ENCODE peak calls at places on chromosome 18, in nine cellular contexts. K is WERI-Rb-1; Y is brain microvascular endothelial cell; C is K562; T is pancreas; U is fibroblast of lung; M is CD4-positive, alpha-beta memory T cell; E is hepatocyte; N is colonic mucosa. H is an unnamed sample. For H3K27me3, the result is how much of the 10 kb centered on the place peaks cover.

GRCh38 chr18:21389903-21390302 is 147.9 kb downstream of the GREB1L start:
- DNase-seq in K (no peak), Y (no peak), C (no peak), T (no peak), U (no peak), M (no peak), E (no peak), N (no peak), H (no peak)

GRCh38 chr18:75214766-75215515 is 4.3 kb downstream of the TSHZ1 start:
- DNase-seq in K (peak), Y (no peak), C (no peak), T (no peak), U (no peak), M (no peak), E (peak), N (peak), H (no peak)

GRCh38 chr18:8084160-8084559 is 517.0 kb downstream of the PTPRM start:
- DNase-seq in K (peak), Y (peak), C (peak), T (no peak), U (peak), M (no peak), E (peak), N (peak), H (no peak)

GRCh38 chr18:51622676-51623075 is 425.2 kb upstream of the MEX3C start:
- DNase-seq in K (peak), Y (no peak), C (no peak), T (no peak), U (no peak), M (no peak), E (no peak), N (no peak), H (no peak)

GRCh38 chr18:52670903-52671302 is 330.9 kb downstream of the DCC start:
- DNase-seq in K (peak), Y (peak), C (no peak), T (no peak), U (peak), M (no peak), E (peak), N (no peak), H (no peak)

GRCh38 chr18:78406743-78407455 is 572.7 kb upstream of the SALL3 start:
- DNase-seq in K (peak), Y (no peak), C (no peak), T (no peak), U (no peak), M (no peak), E (peak), N (peak), H (no peak)

GRCh38 chr18:28905509-28905908 is 728.6 kb upstream of the CDH2 start:
- DNase-seq in K (no peak), Y (peak), C (no peak), T (no peak), U (no peak), M (no peak), E (no peak), N (no peak), H (no peak)

GRCh38 chr18:62982600-62983251 is 267.4 kb downstream of the PHLPP1 start:
- DNase-seq in K (peak), Y (peak), C (peak), T (no peak), U (peak), M (peak), E (peak), N (peak), H (no peak)

GRCh38 chr18:22045221-22045918 is 124.0 kb upstream of the GATA6 start:
- DNase-seq in K (no peak), Y (no peak), C (no peak), T (no peak), U (no peak), M (no peak), E (peak), N (peak), H (no peak)

GRCh38 chr18:22467760-22468553 is 50.2 kb upstream of the CTAGE1 start:
- DNase-seq in K (no peak), Y (peak), C (peak), T (no peak), U (peak), M (no peak), E (peak), N (no peak), H (no peak)

GRCh38 chr18:4125939-4126250 is 329.2 kb downstream of the DLGAP1 start:
- DNase-seq in K (no peak), Y (no peak), C (no peak), T (no peak), U (no peak), M (no peak), E (no peak), N (no peak), H (no peak)

GRCh38 chr18:24023185-24023814 is 8.7 kb downstream of the TTC39C start:
- DNase-seq in K (peak), Y (no peak), C (no peak), T (no peak), U (no peak), M (no peak), E (peak), N (no peak), H (no peak)

DNA sequence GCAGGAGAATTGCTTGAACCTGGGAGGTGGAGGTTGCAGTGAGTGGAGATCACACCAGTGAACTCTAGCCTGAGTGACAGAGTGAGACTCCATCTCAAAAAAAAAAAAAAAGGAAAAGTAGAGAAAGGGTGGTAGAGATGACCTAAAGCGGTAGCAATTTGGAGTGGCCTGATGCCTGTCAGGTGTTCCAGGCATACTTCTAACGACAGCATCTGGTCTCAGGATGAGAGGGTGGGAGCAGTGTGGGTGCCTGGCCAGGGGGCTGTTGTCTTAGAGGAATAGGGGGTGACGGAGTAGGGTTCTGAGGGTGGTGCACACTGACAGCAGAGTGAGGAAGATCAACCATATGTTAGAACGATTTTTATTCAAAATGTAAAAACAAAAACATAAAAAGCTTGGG is 21.8 kb downstream of the ZNF236 start:
- DNase-seq in K (no peak), Y (no peak), C (no peak), T (no peak), U (no peak), M (no peak), E (no peak), N (no peak), H (no peak)
- H3K4me3 ChIP-seq in K (no peak), Y (no peak), C (no peak), T (no peak), U (no peak), M (no peak), E (no peak), N (no peak), H (no peak)

GRCh38 chr18:59127047-59127446 is 12.6 kb upstream of the SEC11C start:
- DNase-seq in K (no peak), Y (no peak), C (no peak), T (no peak), U (no peak), M (no peak), E (no peak), N (no peak), H (no peak)
- H3K27me3 ChIP-seq in K (under half), Y (under half), C (under half), T (under half), U (under half), M (under half), E (half or more), N (under half), H (under half)

GRCh38 chr18:34647251-34647650 is 62.8 kb upstream of the DTNA start:
- DNase-seq in K (no peak), Y (no peak), C (peak), T (no peak), U (no peak), M (no peak), E (no peak), N (no peak), H (no peak)
- H3K4me3 ChIP-seq in K (no peak), Y (no peak), C (no peak), T (no peak), U (no peak), M (no peak), E (no peak), N (no peak), H (no peak)

DNA sequence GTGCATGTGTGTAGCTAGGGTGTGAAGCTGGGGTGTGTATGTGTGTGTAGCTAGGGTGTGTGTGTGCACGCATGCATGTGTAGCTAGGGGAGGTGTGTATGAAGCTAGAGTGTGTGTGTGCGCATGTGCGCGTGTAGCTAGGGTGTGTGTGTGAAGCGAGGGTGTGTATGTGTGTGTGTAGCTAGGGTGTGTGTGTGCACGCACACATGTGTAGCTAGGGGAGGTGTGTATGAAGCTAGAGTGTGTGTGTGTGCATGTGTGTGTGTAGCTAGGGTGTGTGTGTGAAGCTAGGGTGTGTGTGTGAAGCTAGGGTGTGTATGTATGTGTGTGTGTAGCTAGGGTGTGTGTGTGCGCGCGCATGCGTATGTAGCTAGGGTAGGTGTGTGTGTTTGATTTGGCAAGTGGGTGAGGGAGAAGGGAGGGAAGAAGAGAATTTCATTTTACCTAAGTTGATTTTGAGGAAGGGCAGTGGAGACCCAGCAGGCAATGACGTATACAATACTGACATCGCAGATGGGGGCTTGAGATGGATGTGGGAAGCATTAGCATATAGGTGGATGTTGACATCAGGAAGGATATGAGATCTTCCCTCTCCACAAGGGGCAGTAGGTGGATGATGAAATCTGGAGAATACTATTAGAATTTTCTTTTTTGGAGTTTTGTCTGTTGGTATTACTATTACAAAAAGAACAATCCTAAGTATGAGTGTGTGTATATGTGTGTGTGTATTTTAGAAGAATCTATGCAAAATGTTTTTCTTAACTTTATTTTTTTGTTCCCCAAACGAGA is 70.7 kb downstream of the PRELID3A start:
- DNase-seq in K (no peak), Y (no peak), C (no peak), T (no peak), U (no peak), M (no peak), E (no peak), N (no peak), H (no peak)
- H3K27me3 ChIP-seq in K (under half), Y (under half), C (under half), T (under half), U (under half), M (under half), E (under half), N (under half), H (under half)

GRCh38 chr18:9742588-9743131 is 34.6 kb downstream of the RAB31 start:
- DNase-seq in K (no peak), Y (peak), C (peak), T (no peak), U (no peak), M (no peak), E (no peak), N (no peak), H (no peak)
- H3K4me3 ChIP-seq in K (no peak), Y (no peak), C (no peak), T (no peak), U (no peak), M (no peak), E (no peak), N (peak), H (no peak)

DNA sequence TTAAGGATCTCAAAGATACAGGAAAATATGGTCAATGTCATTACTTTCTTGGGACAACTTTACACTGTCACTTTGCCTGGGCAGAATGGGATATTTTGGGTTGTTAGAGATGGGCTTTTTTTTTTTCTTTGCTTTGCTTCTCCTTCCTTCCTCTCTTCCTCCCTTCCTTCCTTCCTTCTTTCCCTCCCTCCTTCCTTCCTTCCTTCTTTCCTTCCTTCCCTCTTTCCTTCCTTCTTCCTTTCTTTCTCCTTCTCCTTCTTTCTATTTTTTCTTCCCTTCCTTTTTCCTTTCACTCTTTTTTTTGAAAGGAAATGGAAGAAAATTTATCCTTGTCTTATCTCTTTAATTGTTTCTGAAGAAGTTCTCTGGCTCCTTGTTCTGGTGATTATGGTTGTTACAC is 180.0 kb upstream of the CCDC68 start:
- DNase-seq in K (no peak), Y (no peak), C (no peak), T (no peak), U (no peak), M (no peak), E (no peak), N (no peak), H (no peak)
- H3K27me3 ChIP-seq in K (half or more), Y (under half), C (under half), T (under half), U (under half), M (under half), E (under half), N (under half), H (under half)

DNA sequence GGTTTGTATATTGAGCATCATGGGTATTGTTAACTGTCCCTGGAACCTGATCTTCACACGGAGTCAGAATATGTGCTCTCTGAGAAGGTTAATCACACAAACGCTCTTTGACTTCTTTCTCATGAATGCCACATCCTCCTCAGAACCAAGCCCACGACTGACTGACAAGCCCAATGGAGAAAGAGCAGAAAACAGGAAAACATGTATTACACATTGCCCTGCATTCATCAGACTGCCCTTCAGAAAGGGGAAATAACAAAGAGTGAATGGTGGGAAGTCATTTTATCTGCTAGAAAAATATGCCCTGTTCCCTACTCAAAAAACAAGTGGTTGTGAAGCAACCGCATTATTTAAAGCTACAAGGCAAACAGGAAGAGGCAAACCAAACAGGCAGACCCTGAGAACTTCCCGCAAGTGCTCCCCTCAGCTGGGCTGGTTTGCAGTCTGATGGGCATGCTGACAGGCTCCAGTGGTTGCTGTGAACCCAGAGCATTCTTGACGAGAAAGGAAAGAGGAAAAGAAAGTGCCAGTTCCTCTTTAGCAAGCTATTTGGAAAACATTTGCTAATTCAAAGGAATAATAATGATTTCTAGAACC is 172.9 kb upstream of the SETBP1 start:
- DNase-seq in K (no peak), Y (peak), C (no peak), T (no peak), U (no peak), M (no peak), E (no peak), N (no peak), H (peak)
- H3K4me3 ChIP-seq in K (no peak), Y (no peak), C (no peak), T (no peak), U (no peak), M (no peak), E (no peak), N (no peak), H (no peak)

GRCh38 chr18:903703-904102 is 968 bp upstream of the ADCYAP1 start:
- DNase-seq in K (peak), Y (peak), C (peak), T (peak), U (peak), M (peak), E (peak), N (peak), H (peak)
- H3K27me3 ChIP-seq in K (half or more), Y (half or more), C (under half), T (under half), U (under half), M (under half), E (half or more), N (under half), H (under half)

H was measured in naive thymus-derived CD4-positive, alpha-beta T cell.